ENCODE peak calls at places on chromosomes 1 and 21, in eight cellular contexts. N is fibroblast of mammary gland, J is HL-60, O is heart left ventricle, L is choroid plexus epithelial cell, B is AG10803, X is psoas muscle, A is upper lobe of right lung. D is an unnamed sample.

GRCh38 chr1:210233495-210234253 is 1.1 kb downstream of the SERTAD4 start:
- DNase-seq in N (peak), J (no peak), O (peak), L (peak), B (peak), X (peak), A (peak), D (peak)

GRCh38 chr21:27425574-27425973 is 458.7 kb upstream of the ADAMTS5 start:
- DNase-seq in N (peak), J (no peak), O (no peak), L (peak), B (peak), X (no peak), A (no peak), D (peak)

GRCh38 chr1:173266845-173267244 is 59.7 kb upstream of the TNFSF4 start:
- DNase-seq in N (peak), J (no peak), O (no peak), L (no peak), B (peak), X (no peak), A (no peak), D (no peak)

GRCh38 chr1:221171768-221172167 is 292.5 kb downstream of the HLX start:
- DNase-seq in N (no peak), J (no peak), O (no peak), L (no peak), B (no peak), X (no peak), A (no peak), D (no peak)

GRCh38 chr1:68221971-68222355 is 10.4 kb downstream of the WLS start:
- DNase-seq in N (peak), J (no peak), O (no peak), L (peak), B (peak), X (no peak), A (no peak), D (peak)

GRCh38 chr1:202122639-202123335 is at the start of gene GPR37L1:
- DNase-seq in N (peak), J (no peak), O (peak), L (peak), B (no peak), X (peak), A (peak), D (peak)

GRCh38 chr1:38018864-38019343 is 6.4 kb downstream of the UTP11 start:
- DNase-seq in N (peak), J (no peak), O (no peak), L (peak), B (peak), X (no peak), A (no peak), D (no peak)

GRCh38 chr1:151157067-151157531 is 650 bp downstream of the TNFAIP8L2 start:
- DNase-seq in N (no peak), J (peak), O (no peak), L (no peak), B (no peak), X (no peak), A (peak), D (no peak)

GRCh38 chr1:11364170-11364569 is 91.2 kb downstream of the UBIAD1 start:
- DNase-seq in N (no peak), J (peak), O (no peak), L (no peak), B (no peak), X (no peak), A (no peak), D (no peak)

GRCh38 chr1:168261390-168261789 is 19.3 kb upstream of the TBX19 start:
- DNase-seq in N (peak), J (no peak), O (peak), L (peak), B (peak), X (no peak), A (no peak), D (peak)

GRCh38 chr1:72601035-72601674 is 318.8 kb upstream of the NEGR1 start:
- DNase-seq in N (no peak), J (no peak), O (no peak), L (peak), B (no peak), X (no peak), A (no peak), D (peak)

GRCh38 chr1:30514137-30514654 is 209.2 kb downstream of the MATN1 start:
- DNase-seq in N (no peak), J (no peak), O (no peak), L (no peak), B (no peak), X (no peak), A (no peak), D (no peak)

GRCh38 chr1:30692201-30692947 is 31.0 kb downstream of the MATN1 start:
- DNase-seq in N (no peak), J (no peak), O (no peak), L (no peak), B (no peak), X (no peak), A (peak), D (no peak)

GRCh38 chr1:76511226-76511625 is 356.1 kb upstream of the ST6GALNAC5 start:
- DNase-seq in N (no peak), J (no peak), O (no peak), L (no peak), B (no peak), X (no peak), A (no peak), D (no peak)

GRCh38 chr1:207863893-207864535 is 46.9 kb downstream of the CD34 start:
- DNase-seq in N (no peak), J (no peak), O (no peak), L (no peak), B (no peak), X (no peak), A (no peak), D (no peak)

GRCh38 chr1:54331843-54332688 is 74.1 kb downstream of the SSBP3 start:
- DNase-seq in N (no peak), J (no peak), O (no peak), L (no peak), B (no peak), X (no peak), A (no peak), D (no peak)

GRCh38 chr1:214514032-214514818 is 37.2 kb downstream of the PTPN14 start:
- DNase-seq in N (peak), J (no peak), O (no peak), L (peak), B (peak), X (no peak), A (no peak), D (peak)

GRCh38 chr1:198228925-198229324 is 72.1 kb downstream of the NEK7 start:
- DNase-seq in N (no peak), J (no peak), O (no peak), L (no peak), B (no peak), X (no peak), A (no peak), D (no peak)

GRCh38 chr1:116288201-116288598 is 84.8 kb upstream of the ATP1A1 start:
- DNase-seq in N (no peak), J (no peak), O (no peak), L (no peak), B (no peak), X (no peak), A (no peak), D (no peak)

GRCh38 chr1:52288286-52288685 is 77.7 kb downstream of the CC2D1B start:
- DNase-seq in N (peak), J (no peak), O (no peak), L (peak), B (peak), X (no peak), A (no peak), D (peak)

GRCh38 chr1:162283657-162284056 is 93.0 kb downstream of the SPATA46 start:
- DNase-seq in N (no peak), J (no peak), O (peak), L (no peak), B (no peak), X (no peak), A (no peak), D (no peak)

GRCh38 chr1:109984190-109984455 is 442 bp upstream of the AHCYL1 start:
- DNase-seq in N (peak), J (no peak), O (no peak), L (peak), B (peak), X (no peak), A (no peak), D (no peak)

GRCh38 chr1:220182081-220182480 is 88.1 kb downstream of the IARS2 start:
- DNase-seq in N (no peak), J (no peak), O (no peak), L (peak), B (no peak), X (no peak), A (no peak), D (no peak)

GRCh38 chr1:107972367-107972766 is 7.4 kb upstream of the VAV3 start:
- DNase-seq in N (no peak), J (no peak), O (no peak), L (no peak), B (no peak), X (no peak), A (no peak), D (no peak)

GRCh38 chr1:56709269-56709880 is 64.3 kb downstream of the PRKAA2 start:
- DNase-seq in N (peak), J (no peak), O (no peak), L (peak), B (peak), X (no peak), A (no peak), D (peak)

GRCh38 chr1:240956424-240956823 is 344.5 kb upstream of the GREM2 start:
- DNase-seq in N (no peak), J (no peak), O (no peak), L (no peak), B (no peak), X (no peak), A (no peak), D (no peak)

DNA sequence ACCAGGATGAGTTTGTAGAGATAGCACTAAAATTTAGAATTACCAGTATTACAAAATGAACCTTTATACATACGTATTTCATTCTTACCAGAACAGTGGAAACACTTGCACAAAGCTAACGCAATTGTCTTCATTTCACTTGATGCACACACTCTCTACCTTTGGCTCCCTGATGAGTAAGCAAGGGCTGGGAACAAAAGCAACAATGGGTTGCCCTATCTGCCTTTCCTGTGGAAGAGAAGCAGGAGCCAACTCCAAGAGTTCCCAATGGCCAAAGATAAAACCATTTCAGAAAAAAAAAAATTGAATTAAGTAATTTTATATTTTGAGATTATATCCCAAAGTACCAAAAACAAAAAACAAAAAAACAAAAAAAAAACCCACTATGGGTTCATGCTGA is 344.1 kb upstream of the GREM2 start:
- DNase-seq in N (no peak), J (no peak), O (no peak), L (no peak), B (no peak), X (no peak), A (no peak), D (no peak)
- H3K4me3 ChIP-seq in N (no peak), J (no peak), O (no peak), L (no peak), B (no peak), X (no peak), A (no peak), D (no peak)

GRCh38 chr1:117606608-117607261 is 887 bp downstream of the TENT5C start:
- DNase-seq in N (peak), J (no peak), O (peak), L (peak), B (peak), X (peak), A (peak), D (peak)

GRCh38 chr1:117608213-117608612 is 2.4 kb downstream of the TENT5C start:
- DNase-seq in N (no peak), J (no peak), O (no peak), L (no peak), B (no peak), X (no peak), A (no peak), D (no peak)

GRCh38 chr1:117605811-117606607 is at the start of gene TENT5C:
- DNase-seq in N (peak), J (peak), O (peak), L (peak), B (peak), X (peak), A (peak), D (peak)

GRCh38 chr1:117608758-117609157 is 2.9 kb downstream of the TENT5C start:
- DNase-seq in N (no peak), J (no peak), O (no peak), L (no peak), B (no peak), X (no peak), A (no peak), D (no peak)

GRCh38 chr1:117607471-117607870 is 1.6 kb downstream of the TENT5C start:
- DNase-seq in N (no peak), J (no peak), O (no peak), L (no peak), B (no peak), X (no peak), A (no peak), D (no peak)
- H3K4me3 ChIP-seq in N (no peak), J (peak), O (peak), L (no peak), B (no peak), X (peak), A (peak), D (peak)

GRCh38 chr1:7786785-7787184 is 2.7 kb downstream of the PER3 start:
- DNase-seq in N (no peak), J (no peak), O (no peak), L (no peak), B (no peak), X (no peak), A (no peak), D (no peak)

GRCh38 chr1:7783178-7783711 is 846 bp upstream of the PER3 start:
- DNase-seq in N (peak), J (no peak), O (peak), L (peak), B (peak), X (peak), A (peak), D (peak)

GRCh38 chr1:7784492-7785071 is 491 bp downstream of the PER3 start:
- DNase-seq in N (no peak), J (no peak), O (peak), L (no peak), B (peak), X (no peak), A (no peak), D (no peak)

GRCh38 chr1:7783826-7784491 is at the start of gene PER3:
- DNase-seq in N (peak), J (peak), O (peak), L (peak), B (peak), X (peak), A (peak), D (peak)

DNA sequence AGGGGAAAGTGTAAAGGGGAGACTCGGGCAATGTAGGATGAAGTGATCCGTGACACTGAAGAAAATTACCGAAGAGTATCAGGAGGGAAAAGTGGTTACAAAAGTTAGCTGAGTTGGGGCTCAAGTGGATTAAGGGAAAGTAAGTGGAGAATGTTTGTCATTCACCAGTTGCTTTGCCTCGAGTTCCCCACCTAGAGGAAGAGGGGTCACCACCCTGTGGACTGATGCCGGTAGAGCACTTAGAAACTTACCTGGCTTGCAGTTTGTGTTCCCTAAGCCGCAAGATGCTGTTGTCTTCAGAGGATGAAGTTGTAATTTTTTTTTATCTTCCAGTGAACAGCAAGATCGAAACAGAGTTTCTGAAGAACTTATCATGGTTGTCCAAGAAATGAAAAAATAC is 1.0 kb downstream of the PER3 start:
- DNase-seq in N (no peak), J (no peak), O (no peak), L (no peak), B (no peak), X (no peak), A (no peak), D (no peak)
- H3K4me3 ChIP-seq in N (no peak), J (no peak), O (no peak), L (no peak), B (peak), X (peak), A (peak), D (no peak)

GRCh38 chr1:106746448-106747085 is 309.9 kb upstream of the PRMT6 start:
- DNase-seq in N (no peak), J (no peak), O (no peak), L (no peak), B (no peak), X (no peak), A (no peak), D (peak)
- H3K4me3 ChIP-seq in N (no peak), J (no peak), O (no peak), L (no peak), B (no peak), X (no peak), A (no peak), D (no peak)

GRCh38 chr21:45615145-45615711 is 28.3 kb upstream of the PCBP3 start:
- DNase-seq in N (peak), J (no peak), O (no peak), L (no peak), B (no peak), X (no peak), A (peak), D (peak)
- H3K4me3 ChIP-seq in N (no peak), J (no peak), O (no peak), L (no peak), B (no peak), X (no peak), A (no peak), D (no peak)

GRCh38 chr1:61042679-61043009 is 39.7 kb upstream of the NFIA start:
- DNase-seq in N (no peak), J (no peak), O (no peak), L (no peak), B (no peak), X (no peak), A (no peak), D (no peak)
- H3K4me3 ChIP-seq in N (peak), J (peak), O (no peak), L (peak), B (peak), X (peak), A (peak), D (no peak)

D was measured in fibroblast of lung.